ENCODE peak calls at places on chromosomes 5 and 9, in ten cellular contexts. One of them, this sample, is unnamed.
A peak's percentile ranks its signal among the peaks of the same experiment; 100 is the strongest.

GRCh38 chr5:9233712-9234111 is 312.2 kb downstream of the SEMA5A start:
- DNase-seq in globus pallidus: no peak
- DNase-seq in GM04504: no peak
- DNase-seq in RCC 7860: no peak
- DNase-seq in cortex of kidney: no peak
- DNase-seq in neural crest cell: no peak
- DNase-seq in T1000: no peak
- DNase-seq in cardiac fibroblast: peak; percentile 12
- DNase-seq in HTR-8/SVneo: peak; percentile 39
- DNase-seq in mucosa of gallbladder: no peak
- DNase-seq in this sample: no peak

GRCh38 chr5:151738125-151738848 is 20.1 kb downstream of the ATOX1 start:
- DNase-seq in globus pallidus: no peak
- DNase-seq in RCC 7860: no peak
- DNase-seq in GM04504: no peak
- DNase-seq in neural crest cell: no peak
- DNase-seq in HTR-8/SVneo: no peak
- DNase-seq in cardiac fibroblast: peak; percentile 60
- DNase-seq in T1000: no peak
- DNase-seq in mucosa of gallbladder: no peak
- DNase-seq in cortex of kidney: no peak
- DNase-seq in this sample: no peak

GRCh38 chr5:52956014-52956413 is 33.1 kb upstream of the ITGA2 start:
- DNase-seq in HTR-8/SVneo: no peak
- DNase-seq in T1000: no peak
- DNase-seq in RCC 7860: no peak
- DNase-seq in globus pallidus: no peak
- DNase-seq in neural crest cell: no peak
- DNase-seq in cortex of kidney: no peak
- DNase-seq in cardiac fibroblast: no peak
- DNase-seq in mucosa of gallbladder: no peak
- DNase-seq in GM04504: no peak
- DNase-seq in this sample: no peak

GRCh38 chr5:163347671-163348070 is 89.7 kb upstream of the CCNG1 start:
- DNase-seq in cortex of kidney: no peak
- DNase-seq in RCC 7860: no peak
- DNase-seq in mucosa of gallbladder: peak; percentile 42
- DNase-seq in HTR-8/SVneo: peak; percentile 40
- DNase-seq in neural crest cell: peak; percentile 68
- DNase-seq in cardiac fibroblast: peak; percentile 80
- DNase-seq in globus pallidus: peak; percentile 63
- DNase-seq in T1000: no peak
- DNase-seq in GM04504: peak; percentile 15
- DNase-seq in this sample: peak; percentile 61

GRCh38 chr9:116547729-116548426 is 139.2 kb upstream of the TRIM32 start:
- DNase-seq in RCC 7860: peak; percentile 59
- DNase-seq in cortex of kidney: no peak
- DNase-seq in cardiac fibroblast: no peak
- DNase-seq in HTR-8/SVneo: no peak
- DNase-seq in globus pallidus: no peak
- DNase-seq in neural crest cell: no peak
- DNase-seq in GM04504: no peak
- DNase-seq in mucosa of gallbladder: no peak
- DNase-seq in T1000: no peak
- DNase-seq in this sample: no peak

GRCh38 chr5:83911367-83911919 is 190.8 kb upstream of the HAPLN1 start:
- DNase-seq in HTR-8/SVneo: no peak
- DNase-seq in mucosa of gallbladder: no peak
- DNase-seq in RCC 7860: no peak
- DNase-seq in cortex of kidney: no peak
- DNase-seq in cardiac fibroblast: no peak
- DNase-seq in T1000: no peak
- DNase-seq in GM04504: no peak
- DNase-seq in neural crest cell: no peak
- DNase-seq in globus pallidus: no peak
- DNase-seq in this sample: no peak

GRCh38 chr5:109309326-109310063 is 100.3 kb downstream of the PJA2 start:
- DNase-seq in cardiac fibroblast: no peak
- DNase-seq in globus pallidus: no peak
- DNase-seq in GM04504: no peak
- DNase-seq in mucosa of gallbladder: no peak
- DNase-seq in RCC 7860: no peak
- DNase-seq in cortex of kidney: no peak
- DNase-seq in HTR-8/SVneo: no peak
- DNase-seq in neural crest cell: no peak
- DNase-seq in T1000: no peak
- DNase-seq in this sample: no peak

GRCh38 chr5:113806250-113806649 is 292.8 kb downstream of the YTHDC2 start:
- DNase-seq in neural crest cell: no peak
- DNase-seq in cortex of kidney: no peak
- DNase-seq in T1000: no peak
- DNase-seq in GM04504: peak; percentile 3
- DNase-seq in cardiac fibroblast: peak; percentile 49
- DNase-seq in RCC 7860: no peak
- DNase-seq in mucosa of gallbladder: no peak
- DNase-seq in globus pallidus: peak; percentile 3
- DNase-seq in HTR-8/SVneo: no peak
- DNase-seq in this sample: peak; percentile 38

GRCh38 chr5:10562202-10563131 is 1.4 kb upstream of the ANKRD33B start:
- DNase-seq in T1000: no peak
- DNase-seq in GM04504: no peak
- DNase-seq in HTR-8/SVneo: no peak
- DNase-seq in mucosa of gallbladder: no peak
- DNase-seq in cortex of kidney: no peak
- DNase-seq in cardiac fibroblast: no peak
- DNase-seq in globus pallidus: no peak
- DNase-seq in neural crest cell: no peak
- DNase-seq in RCC 7860: no peak
- DNase-seq in this sample: no peak

GRCh38 chr9:90805006-90805993 is 3.7 kb downstream of the SYK start:
- DNase-seq in RCC 7860: no peak
- DNase-seq in cardiac fibroblast: no peak
- DNase-seq in globus pallidus: no peak
- DNase-seq in neural crest cell: no peak
- DNase-seq in T1000: no peak
- DNase-seq in mucosa of gallbladder: no peak
- DNase-seq in cortex of kidney: no peak
- DNase-seq in GM04504: no peak
- DNase-seq in HTR-8/SVneo: no peak
- DNase-seq in this sample: no peak

GRCh38 chr9:94156549-94157407 is 72.5 kb downstream of the PTPDC1 start:
- DNase-seq in cortex of kidney: no peak
- DNase-seq in T1000: no peak
- DNase-seq in cardiac fibroblast: peak; percentile 94
- DNase-seq in neural crest cell: no peak
- DNase-seq in GM04504: peak; percentile 54
- DNase-seq in globus pallidus: peak; percentile 63
- DNase-seq in HTR-8/SVneo: no peak
- DNase-seq in mucosa of gallbladder: peak; percentile 85
- DNase-seq in RCC 7860: peak; percentile 23
- DNase-seq in this sample: peak; percentile 82

GRCh38 chr5:93596310-93596675 is 13.3 kb downstream of the NR2F1 start:
- DNase-seq in cortex of kidney: no peak
- DNase-seq in cardiac fibroblast: no peak
- DNase-seq in HTR-8/SVneo: no peak
- DNase-seq in GM04504: no peak
- DNase-seq in RCC 7860: no peak
- DNase-seq in neural crest cell: no peak
- DNase-seq in mucosa of gallbladder: no peak
- DNase-seq in T1000: no peak
- DNase-seq in globus pallidus: no peak
- DNase-seq in this sample: no peak

GRCh38 chr9:132742821-132743311 is 72.6 kb downstream of the GTF3C4 start:
- DNase-seq in neural crest cell: no peak
- DNase-seq in T1000: no peak
- DNase-seq in cardiac fibroblast: no peak
- DNase-seq in HTR-8/SVneo: no peak
- DNase-seq in globus pallidus: no peak
- DNase-seq in cortex of kidney: no peak
- DNase-seq in GM04504: no peak
- DNase-seq in mucosa of gallbladder: no peak
- DNase-seq in RCC 7860: no peak
- DNase-seq in this sample: no peak

GRCh38 chr9:101711330-101711941 is 27.0 kb downstream of the GRIN3A start:
- DNase-seq in GM04504: no peak
- DNase-seq in RCC 7860: no peak
- DNase-seq in mucosa of gallbladder: no peak
- DNase-seq in neural crest cell: peak; percentile 42
- DNase-seq in globus pallidus: no peak
- DNase-seq in T1000: no peak
- DNase-seq in cortex of kidney: no peak
- DNase-seq in cardiac fibroblast: peak; percentile 13
- DNase-seq in HTR-8/SVneo: no peak
- DNase-seq in this sample: peak; percentile 9

GRCh38 chr5:115375922-115376321 is 79.5 kb upstream of the CCDC112 start:
- DNase-seq in T1000: no peak
- DNase-seq in GM04504: no peak
- DNase-seq in cortex of kidney: no peak
- DNase-seq in neural crest cell: no peak
- DNase-seq in globus pallidus: no peak
- DNase-seq in HTR-8/SVneo: no peak
- DNase-seq in cardiac fibroblast: peak; percentile 52
- DNase-seq in RCC 7860: no peak
- DNase-seq in mucosa of gallbladder: peak; percentile 30
- DNase-seq in this sample: no peak

GRCh38 chr5:99355881-99356280 is 427.1 kb upstream of the CHD1 start:
- DNase-seq in HTR-8/SVneo: no peak
- DNase-seq in mucosa of gallbladder: no peak
- DNase-seq in globus pallidus: no peak
- DNase-seq in cortex of kidney: no peak
- DNase-seq in T1000: no peak
- DNase-seq in neural crest cell: no peak
- DNase-seq in RCC 7860: no peak
- DNase-seq in GM04504: no peak
- DNase-seq in cardiac fibroblast: no peak
- DNase-seq in this sample: no peak

GRCh38 chr9:137384116-137384756 is 38.7 kb downstream of the EXD3 start:
- DNase-seq in cortex of kidney: no peak
- DNase-seq in mucosa of gallbladder: no peak
- DNase-seq in T1000: no peak
- DNase-seq in cardiac fibroblast: peak; percentile 48
- DNase-seq in RCC 7860: no peak
- DNase-seq in HTR-8/SVneo: no peak
- DNase-seq in globus pallidus: no peak
- DNase-seq in GM04504: no peak
- DNase-seq in neural crest cell: no peak
- DNase-seq in this sample: no peak

GRCh38 chr9:137582286-137582860 is 3.6 kb upstream of the DPH7 start:
- DNase-seq in neural crest cell: no peak
- DNase-seq in GM04504: no peak
- DNase-seq in cardiac fibroblast: peak; percentile 25
- DNase-seq in cortex of kidney: no peak
- DNase-seq in HTR-8/SVneo: no peak
- DNase-seq in T1000: no peak
- DNase-seq in RCC 7860: no peak
- DNase-seq in globus pallidus: no peak
- DNase-seq in mucosa of gallbladder: no peak
- DNase-seq in this sample: peak; percentile 41

GRCh38 chr5:126486332-126486731 is 63.1 kb downstream of the GRAMD2B start:
- DNase-seq in T1000: no peak
- DNase-seq in HTR-8/SVneo: no peak
- DNase-seq in cortex of kidney: no peak
- DNase-seq in cardiac fibroblast: no peak
- DNase-seq in mucosa of gallbladder: no peak
- DNase-seq in neural crest cell: no peak
- DNase-seq in RCC 7860: no peak
- DNase-seq in GM04504: no peak
- DNase-seq in globus pallidus: peak; percentile 48
- DNase-seq in this sample: no peak

GRCh38 chr9:37944266-37944650 is 40.3 kb upstream of the SLC25A51 start:
- DNase-seq in cortex of kidney: no peak
- DNase-seq in RCC 7860: peak; percentile 30
- DNase-seq in globus pallidus: no peak
- DNase-seq in mucosa of gallbladder: no peak
- DNase-seq in T1000: no peak
- DNase-seq in GM04504: no peak
- DNase-seq in neural crest cell: no peak
- DNase-seq in HTR-8/SVneo: no peak
- DNase-seq in cardiac fibroblast: no peak
- DNase-seq in this sample: no peak